ENCODE peak calls at places on chromosomes 11 and 22, in six cellular contexts. X, T, O, D, M and W are unnamed samples.

GRCh38 chr11:114987171-114987760 is 308.9 kb downstream of the NXPE2 start:
- DNase-seq in T (no peak), D (no peak), O (no peak), M (no peak), X (no peak), W (no peak)

GRCh38 chr11:1567721-1568100 is 4.4 kb downstream of the DUSP8 start:
- DNase-seq in D (no peak), X (no peak), M (no peak), O (no peak), T (no peak), W (no peak)

GRCh38 chr11:65206901-65207300 is 25.2 kb downstream of the CAPN1 start:
- DNase-seq in X (no peak), O (no peak), D (no peak), T (no peak), M (no peak), W (no peak)

GRCh38 chr11:8959546-8960166 is 4.6 kb downstream of the TMEM9B start:
- DNase-seq in D (peak), T (no peak), X (peak), M (peak), O (peak), W (peak)

GRCh38 chr11:134506046-134506445 is 94.0 kb upstream of the B3GAT1 start:
- DNase-seq in T (no peak), X (no peak), M (no peak), D (no peak), O (no peak), W (no peak)

GRCh38 chr22:32623943-32624342 is 149.3 kb downstream of the FBXO7 start:
- DNase-seq in T (peak), M (peak), X (peak), D (no peak), O (peak), W (peak)

GRCh38 chr11:13028322-13028721 is 19.2 kb downstream of the RASSF10 start:
- DNase-seq in D (no peak), X (no peak), T (no peak), M (no peak), O (no peak), W (no peak)

GRCh38 chr22:49525776-49526535 is 301.7 kb downstream of the BRD1 start:
- DNase-seq in M (no peak), X (no peak), O (no peak), T (no peak), D (no peak), W (no peak)

GRCh38 chr11:121466063-121466794 is 13.5 kb upstream of the SORL1-AS1 start:
- DNase-seq in D (peak), M (peak), T (peak), X (peak), O (peak), W (peak)
- H3K4me3 ChIP-seq in D (no peak), M (no peak), T (no peak), X (no peak), O (no peak), W (no peak)

DNA sequence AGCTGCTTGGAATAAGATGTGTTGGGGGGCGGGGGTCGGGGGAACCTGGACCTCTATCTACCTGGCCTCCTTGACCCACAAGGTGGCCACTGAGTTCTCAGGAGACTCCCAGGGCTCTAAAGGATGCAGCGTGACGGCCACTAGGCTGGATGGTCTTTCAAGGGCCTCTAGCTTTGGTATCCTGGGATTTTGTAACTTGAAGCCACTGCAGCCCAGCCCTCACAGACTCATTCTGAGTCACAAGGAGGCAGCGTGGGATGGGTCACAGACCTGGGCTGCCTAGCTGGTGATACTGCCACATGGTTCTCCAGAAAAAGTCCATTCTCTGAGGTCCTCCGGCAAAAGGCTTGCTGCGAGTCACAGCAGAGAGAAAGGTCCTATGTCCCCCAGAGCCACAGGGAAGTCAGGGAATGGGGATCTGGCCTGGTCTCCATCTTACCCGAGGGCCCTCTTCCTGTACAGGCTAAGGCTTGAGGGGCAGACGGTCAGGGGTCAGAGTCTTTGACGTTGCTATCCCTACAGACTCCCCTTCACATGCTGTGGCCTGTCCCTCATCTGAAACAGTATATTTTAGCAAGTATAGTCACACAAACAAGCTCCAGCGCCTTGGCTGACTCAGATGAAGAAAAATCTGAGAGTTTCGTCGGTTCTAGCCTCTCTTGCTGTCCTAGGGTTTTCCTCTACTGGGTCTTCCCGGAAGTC is 52.4 kb downstream of the KCNC1 start:
- DNase-seq in M (peak), T (no peak), X (peak), D (no peak), O (no peak), W (peak)
- TF ChIP-seq CTCF in M (no peak), T (no peak), X (no peak), D (no peak), O (no peak), W (no peak)

GRCh38 chr11:128520206-128520885 is 67.0 kb downstream of the ETS1 start:
- DNase-seq in D (no peak), T (no peak), O (no peak), X (no peak), M (peak), W (peak)
- H3K4me3 ChIP-seq in D (no peak), T (peak), O (peak), X (peak), M (peak), W (peak)

GRCh38 chr22:36497910-36498669 is 8.8 kb downstream of the FOXRED2 start:
- DNase-seq in X (no peak), D (no peak), O (no peak), M (no peak), T (no peak), W (no peak)
- TF ChIP-seq CTCF in X (no peak), D (no peak), O (no peak), M (peak), T (no peak), W (no peak)

GRCh38 chr22:46250035-46250782 is at the start of gene CDPF1:
- DNase-seq in D (peak), T (peak), O (peak), X (peak), M (peak), W (peak)

GRCh38 chr22:46247443-46247975 is 2.6 kb downstream of the CDPF1 start:
- DNase-seq in D (no peak), X (no peak), T (no peak), M (no peak), O (no peak), W (no peak)

GRCh38 chr22:46250783-46251125 is 661 bp upstream of the CDPF1 start:
- DNase-seq in X (no peak), O (no peak), T (no peak), M (no peak), D (no peak), W (no peak)

GRCh38 chr22:46251816-46252380 is 1.8 kb upstream of the CDPF1 start:
- DNase-seq in X (no peak), D (no peak), M (no peak), T (no peak), O (no peak), W (no peak)

GRCh38 chr22:46251266-46251665 is 1.2 kb upstream of the CDPF1 start:
- DNase-seq in X (no peak), O (no peak), T (no peak), D (no peak), M (no peak), W (no peak)
- H3K4me3 ChIP-seq in X (peak), O (no peak), T (peak), D (peak), M (peak), W (peak)

GRCh38 chr11:66237867-66238266 is 30.6 kb upstream of the RAB1B start:
- DNase-seq in X (no peak), M (no peak), T (no peak), D (no peak), O (no peak), W (no peak)
- TF ChIP-seq CTCF in X (no peak), M (no peak), T (no peak), D (no peak), O (no peak), W (no peak)